ENCODE peak calls at places on chromosome 3, in ten cellular contexts. K is endothelial cell; O is stimulated activated CD4-positive, alpha-beta T cell treated with anti-CD3 and anti-CD28 coated beads, Interleukin-1b, Interleukin-23, amount 100 ng/mL, for 24 hours; W is activated CD4-positive, alpha-beta T cell treated with anti-CD3 and anti-CD28 coated beads, Interleukin-2, amount 50 U/mL, for 24 hours; A is CD8-positive, alpha-beta T cell; Z is GM23338; E is iPS DF 19.7; S is iris pigment epithelial cell; B is dorsolateral prefrontal cortex; M is lower lobe of right lung. U is an unnamed sample.
A peak's percentile ranks its signal among the peaks of the same experiment; 100 is the strongest.

GRCh38 chr3:153614563-153614962 is 452.5 kb downstream of the RAP2B start:
- DNase-seq in K (no peak), O (no peak), W (no peak), A (no peak), Z (no peak), E (no peak), S (peak; percentile 89), B (no peak), M (no peak), U (no peak)

GRCh38 chr3:21934576-21934975 is 183.6 kb upstream of the ZNF385D start:
- DNase-seq in K (no peak), O (no peak), W (no peak), A (no peak), Z (no peak), E (no peak), S (no peak), B (no peak), M (no peak), U (no peak)

GRCh38 chr3:160921020-160921635 is 165.1 kb downstream of the PPM1L start:
- DNase-seq in K (peak; percentile 33), O (no peak), W (no peak), A (no peak), Z (peak; percentile 69), E (no peak), S (peak; percentile 58), B (no peak), M (no peak), U (no peak)

GRCh38 chr3:59243476-59243875 is 193.7 kb upstream of the CFAP20DC start:
- DNase-seq in K (no peak), O (no peak), W (no peak), A (no peak), Z (no peak), E (no peak), S (no peak), B (no peak), M (no peak), U (no peak)

GRCh38 chr3:15217841-15218267 is 11.8 kb downstream of the CAPN7 start:
- DNase-seq in K (no peak), O (no peak), W (no peak), A (no peak), Z (peak; percentile 15), E (no peak), S (no peak), B (no peak), M (no peak), U (no peak)

GRCh38 chr3:111729087-111729846 is 129.8 kb upstream of the PHLDB2 start:
- DNase-seq in K (no peak), O (no peak), W (no peak), A (no peak), Z (no peak), E (no peak), S (peak; percentile 76), B (no peak), M (no peak), U (peak; percentile 27)

GRCh38 chr3:67654832-67655152 is 380 bp upstream of the SUCLG2 start:
- DNase-seq in K (no peak), O (no peak), W (no peak), A (no peak), Z (no peak), E (no peak), S (no peak), B (no peak), M (no peak), U (no peak)

GRCh38 chr3:132623646-132624045 is 26.6 kb downstream of the ACKR4 start:
- DNase-seq in K (no peak), O (no peak), W (no peak), A (no peak), Z (no peak), E (no peak), S (no peak), B (no peak), M (no peak), U (no peak)

GRCh38 chr3:122469659-122470058 is 45.1 kb downstream of the KPNA1 start:
- DNase-seq in K (no peak), O (no peak), W (no peak), A (no peak), Z (no peak), E (no peak), S (peak; percentile 25), B (no peak), M (no peak), U (no peak)

GRCh38 chr3:127495821-127496220 is 94.7 kb downstream of the TPRA1 start:
- DNase-seq in K (no peak), O (no peak), W (no peak), A (no peak), Z (no peak), E (no peak), S (no peak), B (no peak), M (no peak), U (no peak)